ENCODE peak calls at places on chromosomes 12 and 14, in nine cellular contexts. S is HepG2, A is sigmoid colon, P is ovary, E is suprapubic skin, D is A549, G is stomach, C is transverse colon, N is K562. U is an unnamed sample.

GRCh38 chr14:32134448-32135070 is 57.5 kb downstream of the ARHGAP5 start:
- DNase-seq in A (no peak), S (no peak), D (peak; percentile 77), C (no peak), E (no peak), G (no peak), N (no peak), P (no peak), U (no peak)

GRCh38 chr12:122006186-122006926 is 15.3 kb upstream of the BCL7A start:
- DNase-seq in N (no peak), D (no peak), G (no peak), E (no peak), C (no peak), A (no peak), S (no peak), P (no peak), U (no peak)

GRCh38 chr12:53098354-53098981 is 1.0 kb downstream of the IGFBP6 start:
- DNase-seq in C (peak; percentile 22), E (peak; percentile 65), A (peak; percentile 86), G (peak; percentile 24), D (peak; percentile 74), S (no peak), N (no peak), P (peak; percentile 63), U (peak; percentile 55)

GRCh38 chr12:63084501-63084900 is 66.5 kb downstream of the AVPR1A start:
- DNase-seq in A (no peak), G (no peak), N (no peak), C (no peak), P (no peak), E (no peak), S (no peak), D (no peak), U (no peak)

GRCh38 chr12:14577344-14577743 is 9.7 kb upstream of the PLBD1 start:
- DNase-seq in N (no peak), A (no peak), E (no peak), S (no peak), D (no peak), P (no peak), G (no peak), C (no peak), U (no peak)

GRCh38 chr12:95319694-95320331 is 102.2 kb downstream of the VEZT start:
- DNase-seq in E (no peak), P (no peak), N (no peak), G (no peak), S (no peak), C (no peak), D (peak; percentile 66), A (no peak), U (no peak)

GRCh38 chr14:31877333-31877798 is 199.7 kb upstream of the ARHGAP5 start:
- DNase-seq in A (no peak), N (no peak), E (no peak), P (no peak), G (no peak), D (no peak), C (no peak), S (no peak), U (no peak)

GRCh38 chr12:132170094-132170636 is 25.9 kb downstream of the NOC4L start:
- DNase-seq in G (no peak), E (no peak), C (no peak), A (no peak), S (no peak), N (no peak), P (no peak), D (no peak), U (no peak)

GRCh38 chr14:79701371-79701770 is 509.9 kb downstream of the DIO2 start:
- DNase-seq in E (no peak), D (no peak), N (no peak), S (no peak), C (no peak), A (no peak), P (no peak), G (no peak), U (no peak)

GRCh38 chr14:99246536-99247083 is 25.4 kb downstream of the BCL11B start:
- DNase-seq in E (peak; percentile 63), D (no peak), P (no peak), G (no peak), N (no peak), C (no peak), A (no peak), S (no peak), U (no peak)

GRCh38 chr12:75509621-75510020 is 1.8 kb downstream of the KRR1 start:
- DNase-seq in G (no peak), P (no peak), S (no peak), E (no peak), N (no peak), A (no peak), D (no peak), C (no peak), U (no peak)

GRCh38 chr14:36847366-36847765 is 185.7 kb downstream of the PAX9 start:
- DNase-seq in D (no peak), N (no peak), A (no peak), C (no peak), E (no peak), P (no peak), G (no peak), S (no peak), U (no peak)

GRCh38 chr12:11767029-11767724 is 117.7 kb downstream of the ETV6 start:
- DNase-seq in E (no peak), C (no peak), N (no peak), S (no peak), G (no peak), P (no peak), D (no peak), A (no peak), U (no peak)

GRCh38 chr12:56129210-56129691 is 1.2 kb downstream of the ESYT1 start:
- DNase-seq in P (peak; percentile 79), N (peak; percentile 79), S (no peak), C (peak; percentile 81), E (peak; percentile 80), G (peak; percentile 70), D (peak; percentile 47), A (peak; percentile 88), U (no peak)

GRCh38 chr14:104075530-104076151 is 9.9 kb upstream of the ASPG start:
- DNase-seq in D (no peak), E (no peak), G (no peak), N (no peak), S (no peak), A (no peak), P (no peak), C (no peak), U (no peak)

GRCh38 chr12:31796270-31796951 is 67.6 kb upstream of the AMN1 start:
- DNase-seq in G (no peak), N (no peak), D (no peak), C (no peak), A (no peak), S (no peak), P (no peak), E (no peak), U (no peak)

DNA sequence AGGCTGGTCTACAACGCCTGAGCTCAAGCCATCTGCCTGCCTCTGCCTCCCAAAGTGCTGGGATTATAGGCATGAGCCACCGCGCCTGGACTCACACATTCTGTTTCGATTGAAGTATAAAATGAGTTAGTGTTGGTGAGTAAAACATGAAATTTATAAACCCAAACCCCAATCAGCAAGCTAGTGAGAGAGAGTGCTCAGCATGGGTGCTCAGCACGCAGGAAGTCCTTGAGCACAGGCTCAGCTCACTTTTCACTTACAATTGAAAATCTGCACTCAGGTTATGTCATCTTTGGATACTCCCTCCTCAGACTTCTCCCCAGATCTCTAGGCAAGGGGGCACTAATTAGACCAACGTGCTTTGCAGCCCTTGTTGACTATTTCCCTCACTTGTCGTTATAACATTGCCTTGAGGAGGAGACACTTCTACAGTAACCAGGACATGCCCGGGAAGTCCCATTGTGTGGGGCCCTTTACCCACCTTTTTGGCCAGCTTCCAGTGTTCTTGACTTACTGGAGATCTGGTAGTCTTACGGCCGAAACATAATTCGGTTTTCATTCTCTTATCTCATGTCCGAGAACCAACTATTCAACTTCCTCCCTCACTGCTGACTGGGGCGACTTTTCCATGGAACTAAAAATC is 68.5 kb upstream of the AMN1 start:
- DNase-seq in G (no peak), A (no peak), S (no peak), E (no peak), D (no peak), P (no peak), C (no peak), N (no peak), U (no peak)
- TF ChIP-seq EP300 in G (no peak), A (no peak), S (no peak), E (no peak), D (no peak), P (no peak), C (no peak), N (no peak), U (no peak)

GRCh38 chr14:105909046-105909827 is 382.9 kb downstream of the TMEM121 start:
- DNase-seq in S (no peak), D (no peak), G (no peak), E (no peak), N (no peak), C (no peak), P (no peak), A (no peak), U (no peak)
- H3K9me3 ChIP-seq in S (no peaks in the 10 kb centered on the region), D (no peaks in the 10 kb centered on the region), G (no peaks in the 10 kb centered on the region), E (no peaks in the 10 kb centered on the region), N (no peaks in the 10 kb centered on the region), C (no peaks in the 10 kb centered on the region), P (no peaks in the 10 kb centered on the region), A (no peaks in the 10 kb centered on the region), U (no peaks in the 10 kb centered on the region)

GRCh38 chr14:34931206-34931605 is 51.6 kb upstream of the SRP54 start:
- DNase-seq in N (no peak), S (no peak), D (peak; percentile 22), C (peak; percentile 20), G (no peak), E (no peak), A (no peak), P (no peak), U (no peak)
- TF ChIP-seq EP300 in N (no peak), S (no peak), D (no peak), C (no peak), G (no peak), E (no peak), A (no peak), P (no peak), U (no peak)

GRCh38 chr14:102833341-102833740 is 56.1 kb downstream of the TRAF3 start:
- DNase-seq in E (no peak), C (no peak), S (no peak), A (no peak), N (no peak), G (no peak), P (no peak), D (no peak), U (no peak)
- H3K9me3 ChIP-seq in E (no peaks in the 10 kb centered on the region), C (no peaks in the 10 kb centered on the region), S (no peaks in the 10 kb centered on the region), A (no peaks in the 10 kb centered on the region), N (no peaks in the 10 kb centered on the region), G (no peaks in the 10 kb centered on the region), P (no peaks in the 10 kb centered on the region), D (no peaks in the 10 kb centered on the region), U (no peaks in the 10 kb centered on the region)

U was measured in tibial nerve.